ENCODE peak calls at places on chromosomes 13 and 19, in five cellular contexts. W is K562, S is IMR-90, N is SK-N-SH, F is GM12878. B is an unnamed sample.

GRCh38 chr13:26058704-26059103 is 6.9 kb upstream of the SHISA2 start:
- DNase-seq in W (no peak), S (no peak), N (no peak), F (no peak), B (no peak)

GRCh38 chr13:76707360-76707759 is 178.8 kb downstream of the KCTD12 start:
- DNase-seq in W (no peak), S (peak; percentile 78), N (no peak), F (no peak), B (no peak)

GRCh38 chr19:13621413-13621812 is 115.1 kb upstream of the CACNA1A start:
- DNase-seq in W (no peak), S (peak; percentile 96), N (no peak), F (no peak), B (no peak)

GRCh38 chr13:110347535-110348308 is 40.6 kb downstream of the COL4A2 start:
- DNase-seq in W (no peak), S (peak; percentile 90), N (no peak), F (no peak), B (peak; percentile 84)

GRCh38 chr19:52369463-52370340 is at the start of gene ZNF880:
- DNase-seq in W (peak; percentile 39), S (peak; percentile 89), N (peak; percentile 93), F (peak; percentile 38), B (peak; percentile 66)

GRCh38 chr19:49672131-49672919 is 4.7 kb upstream of the PRMT1 start:
- DNase-seq in W (peak; percentile 71), S (peak; percentile 61), N (peak; percentile 92), F (no peak), B (peak; percentile 87)

GRCh38 chr13:114164027-114164426 is 15.0 kb upstream of the CFAP97D2 start:
- DNase-seq in W (no peak), S (no peak), N (no peak), F (no peak), B (no peak)

GRCh38 chr13:109297628-109298027 is 488.8 kb downstream of the IRS2 start:
- DNase-seq in W (no peak), S (peak; percentile 90), N (peak; percentile 36), F (no peak), B (no peak)

GRCh38 chr13:43720780-43721397 is 65.9 kb downstream of the ENOX1 start:
- DNase-seq in W (no peak), S (peak; percentile 41), N (no peak), F (no peak), B (peak; percentile 4)

GRCh38 chr19:21210037-21210621 is 68.3 kb downstream of the ZNF431 start:
- DNase-seq in W (no peak), S (no peak), N (no peak), F (no peak), B (no peak)

GRCh38 chr13:96532804-96533203 is 442.9 kb downstream of the HS6ST3 start:
- DNase-seq in W (no peak), S (no peak), N (no peak), F (no peak), B (no peak)

DNA sequence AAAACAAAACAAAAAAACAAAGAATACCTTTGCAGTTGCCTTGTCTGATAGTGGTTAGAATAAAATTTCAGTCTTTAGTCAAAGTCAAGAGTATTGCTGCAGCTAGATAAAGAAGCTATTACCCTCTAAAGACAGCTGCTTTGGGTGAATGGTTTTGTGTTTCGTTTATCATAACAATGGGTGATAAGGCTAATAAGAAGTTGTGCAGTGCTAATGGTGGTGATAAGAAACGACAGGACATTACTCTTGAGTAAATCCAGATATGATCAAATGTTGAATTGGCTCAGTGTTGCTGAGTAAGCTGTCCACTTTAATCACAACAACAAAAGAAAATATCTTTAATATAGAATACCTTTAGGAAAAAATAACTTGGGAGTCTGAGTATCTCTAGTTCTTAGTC is 1825.3 kb downstream of the SLITRK5 start:
- DNase-seq in W (no peak), S (no peak), N (peak; percentile 56), F (no peak), B (no peak)
- TF ChIP-seq CTCF in W (no peak), S (no peak), N (no peak), F (no peak), B (no peak)

GRCh38 chr19:47778089-47778953 is at the start of gene SELENOW:
- DNase-seq in W (peak; percentile 91), S (peak; percentile 46), N (peak; percentile 96), F (peak; percentile 31), B (peak; percentile 90)
- TF ChIP-seq RCOR1 in W (no peak), S (no peak), N (no peak), F (peak; percentile 57), B (no peak)

DNA sequence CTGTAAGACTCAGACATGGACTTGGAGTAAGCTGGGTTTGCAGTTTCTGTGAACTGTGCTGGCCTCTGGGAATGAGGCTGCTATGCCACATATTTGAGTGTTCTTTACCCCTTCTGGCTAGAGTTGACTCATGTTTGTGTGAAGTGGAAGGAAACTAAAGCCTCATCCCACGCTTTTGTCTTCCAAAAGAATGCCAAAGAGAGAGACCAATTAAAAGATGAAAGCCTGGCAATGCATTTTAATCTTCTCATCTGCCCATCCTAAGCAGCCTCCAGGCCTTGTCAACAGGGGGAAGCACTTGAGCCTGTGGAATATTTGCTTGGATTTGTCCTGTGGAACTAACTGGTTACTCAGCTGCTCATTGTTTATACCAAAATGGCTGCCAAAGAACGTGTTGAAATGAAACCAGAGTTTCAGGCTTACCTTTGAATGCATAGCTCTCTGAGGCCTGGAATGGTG is 49.1 kb downstream of the LMO7 start:
- DNase-seq in W (no peak), S (peak; percentile 91), N (no peak), F (no peak), B (no peak)
- TF ChIP-seq CTCF in W (no peak), S (peak; percentile 62), N (peak; percentile 42), F (no peak), B (no peak)

GRCh38 chr13:51793570-51794273 is 10.2 kb downstream of the DHRS12 start:
- DNase-seq in W (peak; percentile 29), S (peak; percentile 91), N (no peak), F (peak; percentile 70), B (no peak)
- TF ChIP-seq RCOR1 in W (no peak), S (no peak), N (no peak), F (no peak), B (no peak)

DNA sequence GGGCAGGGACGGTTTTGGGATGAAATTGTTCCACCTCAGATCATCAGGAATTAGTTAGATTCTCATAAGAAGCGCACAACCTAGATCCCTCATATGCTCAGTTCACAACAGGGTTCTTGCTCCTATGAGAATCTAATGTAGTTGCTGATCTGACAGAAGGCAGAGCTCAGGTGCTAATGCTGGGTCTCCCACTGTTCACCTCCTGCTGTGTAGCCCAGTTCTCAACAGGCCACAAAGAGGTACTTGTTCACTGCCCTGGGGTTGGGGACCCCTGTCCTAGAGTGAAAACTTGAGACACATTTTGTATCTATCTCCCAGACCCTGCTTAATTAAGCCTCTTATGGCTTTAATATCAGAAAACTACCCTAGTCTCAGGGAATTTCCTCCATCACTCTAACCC is 966.0 kb downstream of the PCDH17 start:
- DNase-seq in W (no peak), S (no peak), N (no peak), F (no peak), B (no peak)
- TF ChIP-seq CTCF in W (no peak), S (no peak), N (no peak), F (no peak), B (no peak)

GRCh38 chr13:50923272-50923671 is 13.7 kb downstream of the RNASEH2B start:
- DNase-seq in W (no peak), S (no peak), N (no peak), F (no peak), B (peak; percentile 5)
- TF ChIP-seq RCOR1 in W (no peak), S (no peak), N (no peak), F (no peak), B (no peak)

DNA sequence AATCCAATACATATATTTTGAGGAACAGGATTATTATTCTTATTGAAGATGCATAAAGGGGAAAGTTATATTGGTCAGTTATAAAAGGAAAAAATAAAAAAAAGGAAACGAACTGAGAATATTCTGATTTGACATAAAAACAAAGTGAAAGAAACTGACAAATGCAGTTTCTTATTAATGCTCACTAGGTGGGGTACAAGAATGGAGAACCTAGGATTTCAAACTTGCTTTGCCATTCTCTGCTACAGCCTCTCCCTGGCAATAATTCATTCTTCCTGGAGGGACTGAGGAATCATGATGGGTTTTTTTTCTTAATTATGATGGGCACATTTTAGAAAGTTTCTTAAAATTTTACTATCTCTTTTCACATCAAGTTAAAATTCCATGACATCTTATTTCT is 154.9 kb downstream of the PCDH9 start:
- DNase-seq in W (no peak), S (peak; percentile 15), N (no peak), F (no peak), B (peak; percentile 50)
- TF ChIP-seq CTCF in W (no peak), S (peak; percentile 20), N (peak; percentile 35), F (no peak), B (peak; percentile 30)

GRCh38 chr13:45156565-45157361 is 36.5 kb downstream of the GTF2F2 start:
- DNase-seq in W (no peak), S (peak; percentile 9), N (no peak), F (no peak), B (no peak)

GRCh38 chr13:45166858-45167257 is 34.0 kb downstream of the KCTD4 start:
- DNase-seq in W (no peak), S (no peak), N (no peak), F (no peak), B (no peak)

GRCh38 chr13:45167611-45168554 is 33.0 kb downstream of the KCTD4 start:
- DNase-seq in W (no peak), S (no peak), N (no peak), F (no peak), B (peak; percentile 38)

GRCh38 chr13:45162821-45163220 is 38.0 kb downstream of the KCTD4 start:
- DNase-seq in W (no peak), S (peak; percentile 95), N (no peak), F (no peak), B (peak; percentile 51)

DNA sequence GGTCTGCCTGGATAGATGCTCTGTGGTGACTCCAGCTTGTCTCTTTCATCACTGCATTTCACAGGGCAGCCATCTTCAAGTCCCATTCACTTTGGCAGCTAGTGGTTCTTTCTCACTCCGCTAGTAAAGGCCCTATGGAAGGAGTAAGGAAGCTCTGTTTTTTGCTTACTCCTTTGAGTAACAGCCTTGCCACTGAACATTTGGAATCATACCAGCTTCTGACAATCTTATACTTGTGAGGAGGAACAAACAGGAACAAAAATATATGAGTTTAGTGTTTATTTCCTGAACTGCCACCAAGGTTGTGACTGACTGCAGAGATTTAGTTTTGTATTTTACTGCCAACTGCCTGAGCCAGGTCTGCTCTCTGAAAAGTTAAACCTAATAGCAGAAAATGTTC is 38.7 kb downstream of the KCTD4 start:
- DNase-seq in W (no peak), S (peak; percentile 44), N (no peak), F (no peak), B (no peak)
- TF ChIP-seq RCOR1 in W (no peak), S (no peak), N (no peak), F (no peak), B (no peak)

B was measured in A549.